ENCODE peak calls at places on chromosome 13, in five cellular contexts. One of them, this sample, is unnamed.

GRCh38 chr13:39047560-39047959 is 9.3 kb downstream of the NHLRC3 start:
- DNase-seq in stimulated activated CD8-positive, alpha-beta memory T cell treated with anti-CD3 and anti-CD28 coated beads, Interleukin-2, amount 100 ng/mL, for 48 hours: no peak
- DNase-seq in kidney glomerular epithelial cell: no peak
- DNase-seq in stimulated activated CD4-positive, alpha-beta T cell treated with anti-CD3 and anti-CD28 coated beads, Interleukin-1b, Interleukin-23, amount 100 ng/mL, for 1 hour: no peak
- DNase-seq in T-helper 2 cell: no peak
- DNase-seq in this sample: no peak

GRCh38 chr13:73656863-73657262 is 477.3 kb downstream of the KLF12 start:
- DNase-seq in T-helper 2 cell: no peak
- DNase-seq in kidney glomerular epithelial cell: no peak
- DNase-seq in stimulated activated CD8-positive, alpha-beta memory T cell treated with anti-CD3 and anti-CD28 coated beads, Interleukin-2, amount 100 ng/mL, for 48 hours: no peak
- DNase-seq in stimulated activated CD4-positive, alpha-beta T cell treated with anti-CD3 and anti-CD28 coated beads, Interleukin-1b, Interleukin-23, amount 100 ng/mL, for 1 hour: no peak
- DNase-seq in this sample: no peak

GRCh38 chr13:25881946-25882574 is 169.8 kb downstream of the SHISA2 start:
- DNase-seq in T-helper 2 cell: no peak
- DNase-seq in stimulated activated CD4-positive, alpha-beta T cell treated with anti-CD3 and anti-CD28 coated beads, Interleukin-1b, Interleukin-23, amount 100 ng/mL, for 1 hour: no peak
- DNase-seq in stimulated activated CD8-positive, alpha-beta memory T cell treated with anti-CD3 and anti-CD28 coated beads, Interleukin-2, amount 100 ng/mL, for 48 hours: no peak
- DNase-seq in kidney glomerular epithelial cell: peak
- DNase-seq in this sample: no peak

GRCh38 chr13:44040754-44041100 is 161.0 kb downstream of the LACC1 start:
- DNase-seq in stimulated activated CD4-positive, alpha-beta T cell treated with anti-CD3 and anti-CD28 coated beads, Interleukin-1b, Interleukin-23, amount 100 ng/mL, for 1 hour: no peak
- DNase-seq in kidney glomerular epithelial cell: peak
- DNase-seq in T-helper 2 cell: no peak
- DNase-seq in stimulated activated CD8-positive, alpha-beta memory T cell treated with anti-CD3 and anti-CD28 coated beads, Interleukin-2, amount 100 ng/mL, for 48 hours: no peak
- DNase-seq in this sample: no peak

GRCh38 chr13:114237415-114238112 is 2.9 kb downstream of the CDC16 start:
- DNase-seq in stimulated activated CD8-positive, alpha-beta memory T cell treated with anti-CD3 and anti-CD28 coated beads, Interleukin-2, amount 100 ng/mL, for 48 hours: no peak
- DNase-seq in kidney glomerular epithelial cell: no peak
- DNase-seq in T-helper 2 cell: no peak
- DNase-seq in stimulated activated CD4-positive, alpha-beta T cell treated with anti-CD3 and anti-CD28 coated beads, Interleukin-1b, Interleukin-23, amount 100 ng/mL, for 1 hour: no peak
- DNase-seq in this sample: no peak

GRCh38 chr13:70894258-70894657 is 786.0 kb upstream of the KLHL1 start:
- DNase-seq in stimulated activated CD8-positive, alpha-beta memory T cell treated with anti-CD3 and anti-CD28 coated beads, Interleukin-2, amount 100 ng/mL, for 48 hours: no peak
- DNase-seq in kidney glomerular epithelial cell: no peak
- DNase-seq in T-helper 2 cell: no peak
- DNase-seq in stimulated activated CD4-positive, alpha-beta T cell treated with anti-CD3 and anti-CD28 coated beads, Interleukin-1b, Interleukin-23, amount 100 ng/mL, for 1 hour: no peak
- DNase-seq in this sample: no peak

GRCh38 chr13:64553411-64554129 is 2676.6 kb downstream of the PCDH9 start:
- DNase-seq in T-helper 2 cell: no peak
- DNase-seq in stimulated activated CD4-positive, alpha-beta T cell treated with anti-CD3 and anti-CD28 coated beads, Interleukin-1b, Interleukin-23, amount 100 ng/mL, for 1 hour: no peak
- DNase-seq in kidney glomerular epithelial cell: no peak
- DNase-seq in stimulated activated CD8-positive, alpha-beta memory T cell treated with anti-CD3 and anti-CD28 coated beads, Interleukin-2, amount 100 ng/mL, for 48 hours: no peak
- DNase-seq in this sample: no peak

GRCh38 chr13:114313061-114313860 is 1.0 kb upstream of the CHAMP1 start:
- DNase-seq in kidney glomerular epithelial cell: no peak
- DNase-seq in stimulated activated CD8-positive, alpha-beta memory T cell treated with anti-CD3 and anti-CD28 coated beads, Interleukin-2, amount 100 ng/mL, for 48 hours: peak
- DNase-seq in T-helper 2 cell: peak
- DNase-seq in stimulated activated CD4-positive, alpha-beta T cell treated with anti-CD3 and anti-CD28 coated beads, Interleukin-1b, Interleukin-23, amount 100 ng/mL, for 1 hour: peak
- DNase-seq in this sample: no peak

GRCh38 chr13:21967871-21968270 is 297.0 kb downstream of the FGF9 start:
- DNase-seq in kidney glomerular epithelial cell: no peak
- DNase-seq in stimulated activated CD8-positive, alpha-beta memory T cell treated with anti-CD3 and anti-CD28 coated beads, Interleukin-2, amount 100 ng/mL, for 48 hours: no peak
- DNase-seq in stimulated activated CD4-positive, alpha-beta T cell treated with anti-CD3 and anti-CD28 coated beads, Interleukin-1b, Interleukin-23, amount 100 ng/mL, for 1 hour: no peak
- DNase-seq in T-helper 2 cell: no peak
- DNase-seq in this sample: no peak

GRCh38 chr13:25872871-25873607 is 178.8 kb downstream of the SHISA2 start:
- DNase-seq in kidney glomerular epithelial cell: no peak
- DNase-seq in stimulated activated CD8-positive, alpha-beta memory T cell treated with anti-CD3 and anti-CD28 coated beads, Interleukin-2, amount 100 ng/mL, for 48 hours: no peak
- DNase-seq in stimulated activated CD4-positive, alpha-beta T cell treated with anti-CD3 and anti-CD28 coated beads, Interleukin-1b, Interleukin-23, amount 100 ng/mL, for 1 hour: no peak
- DNase-seq in T-helper 2 cell: no peak
- DNase-seq in this sample: no peak

GRCh38 chr13:100581504-100581903 is 7.1 kb downstream of the GGACT start:
- DNase-seq in kidney glomerular epithelial cell: no peak
- DNase-seq in stimulated activated CD8-positive, alpha-beta memory T cell treated with anti-CD3 and anti-CD28 coated beads, Interleukin-2, amount 100 ng/mL, for 48 hours: no peak
- DNase-seq in T-helper 2 cell: peak
- DNase-seq in stimulated activated CD4-positive, alpha-beta T cell treated with anti-CD3 and anti-CD28 coated beads, Interleukin-1b, Interleukin-23, amount 100 ng/mL, for 1 hour: no peak
- DNase-seq in this sample: no peak

GRCh38 chr13:47901451-47901850 is 99.6 kb downstream of the SUCLA2 start:
- DNase-seq in T-helper 2 cell: no peak
- DNase-seq in stimulated activated CD8-positive, alpha-beta memory T cell treated with anti-CD3 and anti-CD28 coated beads, Interleukin-2, amount 100 ng/mL, for 48 hours: no peak
- DNase-seq in kidney glomerular epithelial cell: no peak
- DNase-seq in stimulated activated CD4-positive, alpha-beta T cell treated with anti-CD3 and anti-CD28 coated beads, Interleukin-1b, Interleukin-23, amount 100 ng/mL, for 1 hour: no peak
- DNase-seq in this sample: no peak

GRCh38 chr13:32838985-32839384 is 177.2 kb upstream of the KL start:
- DNase-seq in stimulated activated CD4-positive, alpha-beta T cell treated with anti-CD3 and anti-CD28 coated beads, Interleukin-1b, Interleukin-23, amount 100 ng/mL, for 1 hour: no peak
- DNase-seq in stimulated activated CD8-positive, alpha-beta memory T cell treated with anti-CD3 and anti-CD28 coated beads, Interleukin-2, amount 100 ng/mL, for 48 hours: no peak
- DNase-seq in T-helper 2 cell: peak
- DNase-seq in kidney glomerular epithelial cell: no peak
- DNase-seq in this sample: no peak

GRCh38 chr13:47148543-47148942 is 251.7 kb upstream of the HTR2A start:
- DNase-seq in T-helper 2 cell: peak
- DNase-seq in stimulated activated CD4-positive, alpha-beta T cell treated with anti-CD3 and anti-CD28 coated beads, Interleukin-1b, Interleukin-23, amount 100 ng/mL, for 1 hour: no peak
- DNase-seq in kidney glomerular epithelial cell: no peak
- DNase-seq in stimulated activated CD8-positive, alpha-beta memory T cell treated with anti-CD3 and anti-CD28 coated beads, Interleukin-2, amount 100 ng/mL, for 48 hours: no peak
- DNase-seq in this sample: no peak

GRCh38 chr13:114226088-114226487 is 8.6 kb upstream of the CDC16 start:
- DNase-seq in stimulated activated CD8-positive, alpha-beta memory T cell treated with anti-CD3 and anti-CD28 coated beads, Interleukin-2, amount 100 ng/mL, for 48 hours: no peak
- DNase-seq in stimulated activated CD4-positive, alpha-beta T cell treated with anti-CD3 and anti-CD28 coated beads, Interleukin-1b, Interleukin-23, amount 100 ng/mL, for 1 hour: no peak
- DNase-seq in T-helper 2 cell: peak
- DNase-seq in kidney glomerular epithelial cell: no peak
- DNase-seq in this sample: no peak